ENCODE peak calls at places on chromosomes 11 and 22, in five cellular contexts. Z, F, B, C and K are unnamed samples.

GRCh38 chr11:129315781-129316579 is 59.7 kb upstream of the BARX2 start:
- DNase-seq in Z (peak), F (no peak), B (no peak), C (no peak), K (peak)

GRCh38 chr11:102447193-102447592 is 5.4 kb downstream of the TMEM123 start:
- DNase-seq in Z (no peak), F (no peak), B (no peak), C (no peak), K (no peak)

GRCh38 chr11:75469785-75470405 is 36.9 kb upstream of the KLHL35 start:
- DNase-seq in Z (no peak), F (no peak), B (no peak), C (no peak), K (no peak)

GRCh38 chr22:44107341-44107740 is 73.4 kb upstream of the PARVG start:
- DNase-seq in Z (no peak), F (no peak), B (no peak), C (no peak), K (no peak)

GRCh38 chr11:67138922-67139321 is 19.9 kb downstream of the KDM2A start:
- DNase-seq in Z (no peak), F (no peak), B (no peak), C (no peak), K (no peak)

GRCh38 chr11:107898270-107898669 is 30.0 kb upstream of the RAB39A start:
- DNase-seq in Z (peak), F (peak), B (peak), C (peak), K (peak)

GRCh38 chr11:19953909-19954308 is 206.4 kb downstream of the DBX1 start:
- DNase-seq in Z (peak), F (no peak), B (peak), C (no peak), K (peak)

GRCh38 chr22:38860291-38861169 is 11.5 kb downstream of the CBX6 start:
- DNase-seq in Z (no peak), F (no peak), B (no peak), C (no peak), K (peak)

GRCh38 chr11:64742940-64743590 is 877 bp downstream of the RASGRP2 start:
- DNase-seq in Z (no peak), F (peak), B (peak), C (no peak), K (no peak)

GRCh38 chr11:86977441-86978050 is 22.4 kb upstream of the FZD4 start:
- DNase-seq in Z (no peak), F (no peak), B (no peak), C (no peak), K (no peak)

GRCh38 chr11:114183041-114183511 is 113.1 kb upstream of the NNMT start:
- DNase-seq in Z (no peak), F (no peak), B (no peak), C (no peak), K (no peak)

GRCh38 chr22:40485813-40486610 is 115.6 kb downstream of the SGSM3 start:
- DNase-seq in Z (no peak), F (no peak), B (no peak), C (no peak), K (no peak)

GRCh38 chr22:23256986-23257888 is 76.9 kb downstream of the BCR start:
- DNase-seq in Z (no peak), F (no peak), B (peak), C (no peak), K (no peak)

GRCh38 chr22:44669725-44670027 is 32.3 kb upstream of the PRR5 start:
- DNase-seq in Z (no peak), F (peak), B (peak), C (no peak), K (no peak)

GRCh38 chr11:88695701-88696414 is 358.3 kb upstream of the CTSC start:
- DNase-seq in Z (no peak), F (no peak), B (no peak), C (no peak), K (no peak)

GRCh38 chr11:58658553-58659080 is 36.2 kb downstream of the CNTF start:
- DNase-seq in Z (no peak), F (no peak), B (no peak), C (no peak), K (no peak)

GRCh38 chr22:29767289-29768051 is at the start of gene UQCR10:
- DNase-seq in Z (peak), F (peak), B (peak), C (no peak), K (peak)

GRCh38 chr22:45163074-45163416 is 680 bp upstream of the NUP50 start:
- DNase-seq in Z (no peak), F (peak), B (peak), C (no peak), K (no peak)

GRCh38 chr11:131938321-131938751 is 567.9 kb downstream of the NTM start:
- DNase-seq in Z (no peak), F (no peak), B (no peak), C (peak), K (no peak)

GRCh38 chr11:61075891-61076290 is 26.4 kb upstream of the CD5 start:
- DNase-seq in Z (no peak), F (no peak), B (no peak), C (no peak), K (peak)

GRCh38 chr22:38272373-38273134 is at the start of gene TMEM184B:
- DNase-seq in Z (peak), F (peak), B (peak), C (no peak), K (no peak)

GRCh38 chr11:62400760-62401159 is 18.1 kb upstream of the SCGB1A1 start:
- DNase-seq in Z (no peak), F (peak), B (peak), C (no peak), K (no peak)
- TF ChIP-seq ZBTB33 in Z (no peak), F (peak), B (no peak), C (no peak), K (no peak)

GRCh38 chr11:22807391-22807790 is 22.2 kb downstream of the SVIP start:
- DNase-seq in Z (no peak), F (no peak), B (no peak), C (no peak), K (no peak)

GRCh38 chr11:22809893-22810292 is 19.7 kb downstream of the SVIP start:
- DNase-seq in Z (no peak), F (no peak), B (no peak), C (no peak), K (no peak)

GRCh38 chr11:22802861-22803260 is 26.7 kb downstream of the SVIP start:
- DNase-seq in Z (no peak), F (no peak), B (no peak), C (no peak), K (peak)

GRCh38 chr11:22808559-22809197 is 20.9 kb downstream of the SVIP start:
- DNase-seq in Z (no peak), F (no peak), B (no peak), C (no peak), K (no peak)

DNA sequence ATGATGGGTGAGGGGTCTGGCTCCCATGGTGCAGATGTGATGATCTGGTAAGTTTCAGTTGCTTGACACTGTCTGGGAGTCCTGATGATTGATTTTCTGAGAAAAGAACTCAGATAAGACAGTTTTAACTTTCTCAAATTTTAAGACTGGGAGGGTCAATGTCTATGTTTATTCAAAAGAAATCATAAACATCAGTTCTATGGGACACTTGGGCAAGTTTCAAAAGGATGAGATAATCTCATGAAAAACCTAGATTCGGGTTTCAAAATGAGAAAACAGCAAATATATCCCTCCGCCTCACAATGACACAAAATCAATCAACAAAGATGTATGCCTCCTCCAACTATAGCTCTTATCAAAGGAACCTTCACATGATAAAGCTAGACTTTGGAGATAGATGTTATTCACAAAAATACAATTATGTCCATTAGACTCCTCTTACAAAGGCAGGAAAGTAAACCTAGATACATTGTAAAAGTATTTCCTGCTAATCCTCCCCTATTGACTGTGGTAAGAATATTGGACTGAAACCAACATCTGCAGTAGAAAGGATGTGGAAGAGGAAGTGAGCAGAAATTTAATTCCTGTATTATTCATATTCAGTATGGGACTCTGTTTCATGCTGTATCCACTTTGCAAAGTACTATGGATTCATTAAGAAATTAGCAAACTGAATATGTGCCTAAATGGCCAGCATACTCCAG is 21.6 kb downstream of the SVIP start:
- DNase-seq in Z (no peak), F (no peak), B (no peak), C (peak), K (no peak)
- TF ChIP-seq ZBTB33 in Z (no peak), F (no peak), B (no peak), C (no peak), K (no peak)

GRCh38 chr11:69151811-69152210 is 3.9 kb upstream of the SMIM38 start:
- DNase-seq in Z (no peak), F (no peak), B (no peak), C (no peak), K (no peak)

GRCh38 chr11:69150175-69150574 is 5.6 kb upstream of the SMIM38 start:
- DNase-seq in Z (no peak), F (no peak), B (no peak), C (no peak), K (no peak)

GRCh38 chr11:69148806-69149205 is 6.9 kb upstream of the SMIM38 start:
- DNase-seq in Z (no peak), F (no peak), B (no peak), C (no peak), K (no peak)

GRCh38 chr11:69148377-69148762 is 7.4 kb upstream of the SMIM38 start:
- DNase-seq in Z (no peak), F (no peak), B (no peak), C (no peak), K (no peak)

GRCh38 chr11:69149646-69150045 is 6.1 kb upstream of the SMIM38 start:
- DNase-seq in Z (no peak), F (no peak), B (no peak), C (no peak), K (no peak)
- TF ChIP-seq ZBTB33 in Z (no peak), F (no peak), B (no peak), C (no peak), K (no peak)

GRCh38 chr11:78551066-78551465 is 23.6 kb downstream of the NARS2 start:
- DNase-seq in Z (no peak), F (no peak), B (no peak), C (no peak), K (no peak)

GRCh38 chr11:78548911-78549572 is 25.6 kb downstream of the NARS2 start:
- DNase-seq in Z (no peak), F (no peak), B (no peak), C (no peak), K (no peak)

GRCh38 chr11:78547931-78548705 is 26.5 kb downstream of the NARS2 start:
- DNase-seq in Z (no peak), F (no peak), B (no peak), C (no peak), K (no peak)

GRCh38 chr11:78555592-78555991 is 19.1 kb downstream of the NARS2 start:
- DNase-seq in Z (no peak), F (no peak), B (no peak), C (no peak), K (no peak)

GRCh38 chr11:78549624-78550409 is 24.8 kb downstream of the NARS2 start:
- DNase-seq in Z (no peak), F (no peak), B (no peak), C (no peak), K (peak)
- TF ChIP-seq ZBTB33 in Z (no peak), F (no peak), B (no peak), C (no peak), K (no peak)

DNA sequence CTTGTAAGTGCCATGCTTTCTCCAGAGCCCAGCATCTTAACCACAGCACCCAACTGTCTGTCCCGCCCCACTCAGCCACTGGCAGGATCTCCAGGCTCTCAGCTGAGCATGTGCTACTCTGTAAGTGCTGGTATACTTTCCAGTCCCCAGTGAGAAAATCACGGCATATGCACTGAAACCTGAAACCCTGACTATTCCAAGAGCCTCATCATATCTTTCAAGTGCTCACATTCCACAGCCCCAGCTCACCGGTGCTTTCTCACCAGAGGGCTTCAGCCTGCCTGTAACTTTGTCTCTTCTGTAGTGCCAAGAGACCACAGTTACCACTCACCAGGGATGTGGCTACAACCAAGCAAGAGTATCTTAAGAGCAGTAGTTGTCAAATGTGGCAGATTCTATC is 24.4 kb upstream of the PAMR1 start:
- DNase-seq in Z (no peak), F (no peak), B (no peak), C (no peak), K (no peak)
- TF ChIP-seq ZBTB33 in Z (no peak), F (peak), B (no peak), C (no peak), K (no peak)